ENCODE peak calls at places on chromosomes 2 and 18, in five cellular contexts. G is brain microvascular endothelial cell, D is A172, E is neuronal stem cell, X is nucleus accumbens. J is an unnamed sample.

GRCh38 chr2:169363570-169364150 is 1.3 kb upstream of the LRP2 start:
- DNase-seq in G (no peak), D (no peak), E (peak), X (peak), J (peak)

GRCh38 chr18:42446195-42446594 is 491.2 kb downstream of the PIK3C3 start:
- DNase-seq in G (peak), D (peak), E (no peak), X (no peak), J (no peak)

GRCh38 chr2:45316576-45317338 is 294.3 kb downstream of the SRBD1 start:
- DNase-seq in G (no peak), D (no peak), E (no peak), X (no peak), J (no peak)

GRCh38 chr2:85584354-85584856 is at the start of gene VAMP5:
- DNase-seq in G (no peak), D (no peak), E (no peak), X (peak), J (no peak)

GRCh38 chr18:68623342-68623741 is 91.6 kb downstream of the TMX3 start:
- DNase-seq in G (peak), D (peak), E (peak), X (peak), J (peak)

GRCh38 chr2:186917866-186918265 is 68.9 kb upstream of the ZSWIM2 start:
- DNase-seq in G (no peak), D (no peak), E (no peak), X (no peak), J (no peak)

GRCh38 chr2:59726226-59726800 is 827.1 kb downstream of the BCL11A start:
- DNase-seq in G (no peak), D (no peak), E (no peak), X (no peak), J (no peak)

GRCh38 chr2:53422979-53423378 is 344.6 kb upstream of the CHAC2 start:
- DNase-seq in G (peak), D (peak), E (peak), X (peak), J (peak)

GRCh38 chr18:13726972-13727331 is 479 bp downstream of the RNMT start:
- DNase-seq in G (peak), D (peak), E (no peak), X (peak), J (peak)

GRCh38 chr18:22523481-22523880 is 105.8 kb upstream of the CTAGE1 start:
- DNase-seq in G (no peak), D (no peak), E (no peak), X (no peak), J (no peak)

GRCh38 chr2:27753744-27754588 is 17.6 kb upstream of the MRPL33 start:
- DNase-seq in G (peak), D (peak), E (peak), X (peak), J (peak)

GRCh38 chr2:75570948-75571729 is 10.4 kb upstream of the EVA1A start:
- DNase-seq in G (peak), D (no peak), E (no peak), X (peak), J (no peak)

J was measured in cardiac muscle cell.